ENCODE peak calls at places on chromosomes 13 and 19, in six cellular contexts. X is NCI-H146; H is suprapubic skin; W is cardiac fibroblast; S is CD8-positive, alpha-beta T cell; G is hippocampal formation. V is an unnamed sample.

GRCh38 chr19:48867119-48867921 is 1.1 kb downstream of the PLEKHA4 start:
- DNase-seq in G (no peak), W (peak), X (no peak), H (no peak), S (no peak), V (no peak)

GRCh38 chr13:23960566-23961156 is 63.4 kb upstream of the C1QTNF9B start:
- DNase-seq in W (peak), H (no peak), S (no peak), X (peak), G (peak), V (peak)

GRCh38 chr19:6694147-6694815 is 24.3 kb upstream of the TNFSF14 start:
- DNase-seq in S (no peak), W (no peak), H (no peak), G (no peak), X (no peak), V (no peak)

GRCh38 chr13:52812941-52813340 is 35.5 kb downstream of the PCDH8 start:
- DNase-seq in X (no peak), W (no peak), S (no peak), G (no peak), H (no peak), V (no peak)

GRCh38 chr19:48962029-48962848 is 2.9 kb upstream of the FTL start:
- DNase-seq in X (no peak), G (no peak), S (no peak), H (no peak), W (peak), V (peak)

GRCh38 chr13:38850868-38851626 is 139.6 kb downstream of the STOML3 start:
- DNase-seq in X (no peak), H (no peak), S (no peak), G (no peak), W (no peak), V (no peak)

GRCh38 chr19:2755811-2756210 is 16.0 kb upstream of the SLC39A3 start:
- DNase-seq in W (no peak), G (no peak), H (no peak), X (no peak), S (no peak), V (no peak)

GRCh38 chr13:68927387-68928026 is 1180.1 kb upstream of the ATXN8OS start:
- DNase-seq in S (no peak), X (peak), W (no peak), G (no peak), H (no peak), V (peak)

GRCh38 chr13:101149735-101150380 is 266.4 kb downstream of the NALCN start:
- DNase-seq in H (no peak), S (no peak), G (no peak), X (peak), W (peak), V (peak)

GRCh38 chr19:49686503-49687088 is 2.8 kb upstream of the ADM5 start:
- DNase-seq in W (no peak), X (no peak), H (no peak), S (no peak), G (no peak), V (no peak)

GRCh38 chr13:71877280-71877653 is 10.3 kb upstream of the DACH1 start:
- DNase-seq in X (peak), S (no peak), W (no peak), G (no peak), H (no peak), V (peak)

GRCh38 chr13:49936085-49936942 is at the start of gene SPRYD7:
- DNase-seq in W (peak), S (peak), H (peak), G (peak), X (peak), V (peak)

GRCh38 chr19:40502647-40503046 is 35.8 kb downstream of the SPTBN4 start:
- DNase-seq in X (no peak), S (no peak), G (no peak), W (peak), H (no peak), V (peak)

GRCh38 chr13:108227651-108228272 is 9.6 kb downstream of the ABHD13 start:
- DNase-seq in X (peak), W (peak), S (no peak), G (peak), H (no peak), V (peak)

GRCh38 chr19:18020212-18021067 is 12.5 kb downstream of the ARRDC2 start:
- DNase-seq in H (peak), W (peak), S (no peak), X (no peak), G (peak), V (peak)

GRCh38 chr19:6720369-6721112 is at the start of gene C3:
- DNase-seq in G (peak), S (no peak), H (peak), X (no peak), W (peak), V (peak)

GRCh38 chr13:42615691-42616090 is 41.7 kb downstream of the TNFSF11 start:
- DNase-seq in H (no peak), X (peak), S (no peak), G (no peak), W (peak), V (peak)

GRCh38 chr13:39603424-39603947 is 493 bp upstream of the LHFPL6 start:
- DNase-seq in X (peak), G (no peak), S (no peak), H (no peak), W (peak), V (peak)